ENCODE peak calls at places on chromosomes 12 and 14, in five cellular contexts. O is neural progenitor cell, F is heart left ventricle, U is BJ, A is colonic mucosa. I is an unnamed sample. For H3K27me3, the result is how much of the 10 kb centered on the place peaks cover.

GRCh38 chr12:45034861-45035265 is 16.0 kb downstream of the DBX2 start:
- DNase-seq in O (peak), F (no peak), U (no peak), A (no peak), I (no peak)

GRCh38 chr12:12467701-12468218 is 94.9 kb downstream of the DUSP16 start:
- DNase-seq in O (no peak), F (no peak), U (no peak), A (no peak), I (no peak)

GRCh38 chr14:64549805-64550538 is at the start of gene PPP1R36:
- DNase-seq in O (peak), F (peak), U (no peak), A (peak), I (peak)

GRCh38 chr14:63727231-63727735 is 582 bp downstream of the SGPP1 start:
- DNase-seq in O (peak), F (peak), U (no peak), A (peak), I (peak)

GRCh38 chr12:89960011-89960507 is 251.4 kb upstream of the ATP2B1 start:
- DNase-seq in O (no peak), F (no peak), U (no peak), A (peak), I (no peak)

GRCh38 chr12:122864894-122865253 is 29.6 kb downstream of the HIP1R start:
- DNase-seq in O (no peak), F (no peak), U (no peak), A (no peak), I (no peak)

GRCh38 chr14:51182166-51182565 is 57.9 kb upstream of the TMX1 start:
- DNase-seq in O (no peak), F (no peak), U (no peak), A (no peak), I (peak)

GRCh38 chr14:95703805-95704204 is 10.1 kb downstream of the TCL1A start:
- DNase-seq in O (no peak), F (no peak), U (no peak), A (no peak), I (no peak)

GRCh38 chr14:56055521-56055920 is 62.7 kb upstream of the PELI2 start:
- DNase-seq in O (no peak), F (no peak), U (no peak), A (no peak), I (no peak)

GRCh38 chr12:97380440-97380839 is 82.2 kb upstream of the RMST start:
- DNase-seq in O (no peak), F (no peak), U (no peak), A (no peak), I (no peak)

GRCh38 chr12:97142737-97143450 is 235.8 kb downstream of the NEDD1 start:
- DNase-seq in O (peak), F (no peak), U (no peak), A (no peak), I (no peak)

GRCh38 chr14:60164404-60164716 is 838 bp downstream of the DHRS7 start:
- DNase-seq in O (no peak), F (no peak), U (no peak), A (no peak), I (peak)

GRCh38 chr12:29556363-29556762 is 58.9 kb upstream of the OVCH1 start:
- DNase-seq in O (no peak), F (no peak), U (no peak), A (no peak), I (no peak)

GRCh38 chr12:96047621-96048211 is 12.3 kb upstream of the LTA4H start:
- DNase-seq in O (no peak), F (no peak), U (no peak), A (no peak), I (peak)

GRCh38 chr12:67161322-67161918 is 107.7 kb upstream of the CAND1 start:
- DNase-seq in O (peak), F (no peak), U (peak), A (peak), I (peak)

GRCh38 chr12:93748672-93749403 is 71.7 kb downstream of the CRADD start:
- DNase-seq in O (no peak), F (no peak), U (no peak), A (no peak), I (no peak)

GRCh38 chr14:45787167-45787566 is 534.2 kb upstream of the MIS18BP1 start:
- DNase-seq in O (no peak), F (no peak), U (no peak), A (no peak), I (no peak)

GRCh38 chr14:81594012-81594411 is 60.4 kb upstream of the SEL1L start:
- DNase-seq in O (peak), F (peak), U (no peak), A (no peak), I (no peak)

GRCh38 chr12:92030618-92031017 is 115.0 kb downstream of the BTG1 start:
- DNase-seq in O (no peak), F (peak), U (no peak), A (no peak), I (peak)

GRCh38 chr12:116076399-116076798 is 201.1 kb downstream of the MED13L start:
- DNase-seq in O (no peak), F (no peak), U (no peak), A (no peak), I (no peak)

GRCh38 chr14:23562822-23563472 is 4.6 kb downstream of the AP1G2 start:
- DNase-seq in O (peak), F (no peak), U (no peak), A (peak), I (peak)

GRCh38 chr12:124663206-124663605 is 95.8 kb upstream of the NCOR2 start:
- DNase-seq in O (no peak), F (no peak), U (no peak), A (no peak), I (no peak)

GRCh38 chr12:41724216-41724615 is 420.5 kb downstream of the GXYLT1 start:
- DNase-seq in O (no peak), F (no peak), U (no peak), A (no peak), I (no peak)

GRCh38 chr12:54127538-54128259 is 61.1 kb downstream of the SMUG1 start:
- DNase-seq in O (no peak), F (no peak), U (no peak), A (no peak), I (no peak)
- H3K4me3 ChIP-seq in O (no peak), F (peak), U (peak), A (peak), I (peak)

GRCh38 chr12:2689393-2689792 is 105.4 kb upstream of the FKBP4 start:
- DNase-seq in O (no peak), F (no peak), U (no peak), A (no peak), I (no peak)
- H3K27me3 ChIP-seq in O (under half), F (under half), U (under half), A (under half), I (under half)

DNA sequence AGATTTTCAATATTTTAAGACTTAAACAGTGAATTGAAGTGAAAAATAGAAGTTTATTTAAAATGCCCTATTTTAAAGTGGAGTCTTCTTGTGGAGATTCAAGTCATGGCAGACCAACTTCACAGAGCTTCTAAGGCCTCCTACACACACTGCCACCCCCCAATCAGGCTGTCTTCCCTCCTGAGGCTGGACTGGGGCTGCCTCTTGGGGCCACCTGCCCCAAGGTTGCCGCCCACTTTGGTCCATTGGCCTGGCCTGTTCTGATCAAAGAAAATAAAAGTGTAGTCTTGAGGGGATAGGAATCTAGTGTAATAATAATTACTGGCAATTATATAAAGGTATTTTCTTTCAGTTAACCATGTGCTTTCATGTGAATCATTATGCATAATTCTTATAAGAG is 1.3 kb downstream of the GOLT1B start:
- DNase-seq in O (no peak), F (no peak), U (no peak), A (no peak), I (no peak)
- H3K4me3 ChIP-seq in O (peak), F (peak), U (peak), A (no peak), I (peak)

DNA sequence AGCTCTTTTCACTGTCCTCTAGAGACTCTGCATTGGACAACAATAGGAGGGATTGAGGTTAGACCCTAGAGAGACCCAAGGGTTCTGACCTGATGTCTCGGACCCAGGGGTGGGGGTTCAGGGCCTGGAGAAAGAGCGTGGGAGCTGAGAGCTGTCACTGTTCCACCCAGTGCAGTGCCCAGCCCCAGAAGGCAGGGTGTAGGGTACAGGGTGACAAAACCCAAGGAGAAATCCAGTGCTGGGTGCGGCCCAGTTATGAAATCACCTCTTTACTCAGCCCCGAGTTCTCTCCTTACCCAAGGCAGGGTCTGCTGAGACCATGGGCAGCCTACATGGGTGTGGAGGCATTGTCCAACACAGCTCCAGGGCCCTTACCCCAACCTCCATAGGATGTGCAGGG is 2.6 kb downstream of the AQP2 start:
- DNase-seq in O (no peak), F (no peak), U (no peak), A (no peak), I (no peak)
- H3K27me3 ChIP-seq in O (under half), F (under half), U (under half), A (under half), I (under half)

DNA sequence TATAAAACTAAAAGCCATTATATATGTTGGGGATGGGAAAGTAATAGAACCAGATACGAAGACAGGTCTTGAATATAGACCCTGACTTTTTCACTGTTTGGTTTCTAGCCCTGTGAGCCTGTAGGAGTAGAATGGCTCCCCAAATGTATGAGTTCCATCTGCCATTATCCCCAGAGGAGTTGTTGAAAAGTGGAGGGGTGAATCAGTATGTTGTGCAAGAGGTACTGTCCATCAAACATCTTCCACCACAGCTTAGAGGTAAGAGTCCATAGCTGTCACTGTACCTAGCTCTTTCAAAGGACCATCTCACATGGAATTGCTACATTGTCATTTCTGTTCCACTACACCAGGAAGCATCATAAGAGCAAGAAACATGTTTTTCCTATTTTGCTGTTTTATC is 1.1 kb downstream of the NCAPD2 start:
- DNase-seq in O (no peak), F (no peak), U (no peak), A (no peak), I (peak)
- H3K4me3 ChIP-seq in O (peak), F (no peak), U (peak), A (peak), I (peak)

I was measured in adipocyte.